ENCODE peak calls at places on chromosome 9, in eight cellular contexts. Q is activated CD4-positive, CD25-positive, alpha-beta regulatory T cell; X is nephron progenitor cell; O is germinal center; M is posterior cingulate gyrus; F is cardiac muscle cell; A is NCI-H774; U is DMS153. E is an unnamed sample.
A peak's percentile ranks its signal among the peaks of the same experiment; 100 is the strongest.

GRCh38 chr9:7147136-7148090 is 389.6 kb downstream of the KDM4C start:
- DNase-seq in Q (no peak), X (no peak), O (no peak), M (no peak), F (peak; percentile 55), A (no peak), U (no peak), E (no peak)

GRCh38 chr9:125971895-125972729 is 224.9 kb downstream of the PBX3 start:
- DNase-seq in Q (no peak), X (no peak), O (no peak), M (no peak), F (no peak), A (no peak), U (peak; percentile 19), E (no peak)

GRCh38 chr9:97934321-97935115 is 3.5 kb downstream of the HEMGN start:
- DNase-seq in Q (no peak), X (no peak), O (peak; percentile 33), M (no peak), F (no peak), A (no peak), U (no peak), E (no peak)

GRCh38 chr9:1647776-1648175 is 367.4 kb upstream of the SMARCA2 start:
- DNase-seq in Q (no peak), X (no peak), O (no peak), M (no peak), F (no peak), A (no peak), U (no peak), E (no peak)

GRCh38 chr9:79149585-79149984 is 422.2 kb upstream of the TLE4 start:
- DNase-seq in Q (no peak), X (no peak), O (no peak), M (no peak), F (no peak), A (no peak), U (no peak), E (no peak)

GRCh38 chr9:14316574-14317304 is 2.8 kb upstream of the NFIB start:
- DNase-seq in Q (no peak), X (no peak), O (no peak), M (no peak), F (no peak), A (peak; percentile 54), U (no peak), E (no peak)

GRCh38 chr9:119588874-119589560 is 219.8 kb upstream of the BRINP1 start:
- DNase-seq in Q (no peak), X (no peak), O (no peak), M (no peak), F (no peak), A (no peak), U (no peak), E (no peak)

GRCh38 chr9:68844623-68845612 is 139.9 kb downstream of the PIP5K1B start:
- DNase-seq in Q (no peak), X (peak; percentile 57), O (peak; percentile 46), M (no peak), F (peak; percentile 65), A (no peak), U (no peak), E (no peak)

GRCh38 chr9:94720846-94721549 is 5.5 kb upstream of the AOPEP start:
- DNase-seq in Q (no peak), X (no peak), O (no peak), M (no peak), F (no peak), A (no peak), U (no peak), E (no peak)

GRCh38 chr9:81592890-81593271 is 96.5 kb downstream of the TLE1 start:
- DNase-seq in Q (no peak), X (no peak), O (no peak), M (no peak), F (no peak), A (no peak), U (peak; percentile 38), E (no peak)

GRCh38 chr9:106941901-106942300 is 78.9 kb downstream of the ZNF462 start:
- DNase-seq in Q (no peak), X (no peak), O (no peak), M (no peak), F (no peak), A (no peak), U (no peak), E (no peak)

GRCh38 chr9:121718063-121718462 is 66.6 kb downstream of the DAB2IP start:
- DNase-seq in Q (no peak), X (peak; percentile 49), O (no peak), M (peak; percentile 88), F (peak; percentile 34), A (no peak), U (no peak), E (no peak)

GRCh38 chr9:70318002-70318401 is 59.2 kb downstream of the SMC5 start:
- DNase-seq in Q (no peak), X (no peak), O (no peak), M (no peak), F (no peak), A (no peak), U (no peak), E (no peak)

GRCh38 chr9:37251452-37251851 is 131.1 kb downstream of the ZCCHC7 start:
- DNase-seq in Q (no peak), X (peak; percentile 26), O (no peak), M (no peak), F (no peak), A (peak; percentile 8), U (no peak), E (no peak)